ENCODE peak calls at places on chromosomes 16 and 17, in five cellular contexts. X is mesenchymal stem cell, A is Karpas-422, J is adrenal gland, M is thyroid gland. S is an unnamed sample.

GRCh38 chr16:86038923-86039310 is 140.0 kb downstream of the IRF8 start:
- DNase-seq in J (no peak), X (no peak), A (no peak), M (no peak), S (no peak)

GRCh38 chr17:48787850-48788249 is 29.2 kb downstream of the TTLL6 start:
- DNase-seq in A (peak; percentile 14), J (no peak), M (no peak), X (no peak), S (no peak)

GRCh38 chr17:7843536-7844291 is 9.7 kb downstream of the KDM6B start:
- DNase-seq in A (peak; percentile 96), X (peak; percentile 94), J (peak; percentile 82), M (peak; percentile 90), S (peak; percentile 87)

GRCh38 chr17:40311575-40311974 is 2.6 kb downstream of the RARA start:
- DNase-seq in M (peak; percentile 68), X (no peak), A (no peak), J (no peak), S (no peak)

GRCh38 chr16:87966685-87967185 is 15.5 kb downstream of the BANP start:
- DNase-seq in A (no peak), J (no peak), X (no peak), M (peak; percentile 73), S (peak; percentile 17)

GRCh38 chr16:160691-161190 is 5.0 kb upstream of the HBM start:
- DNase-seq in M (no peak), J (no peak), A (no peak), X (no peak), S (no peak)

GRCh38 chr17:69088643-69089200 is 28.0 kb upstream of the ABCA9 start:
- DNase-seq in J (no peak), A (no peak), X (no peak), M (no peak), S (no peak)

GRCh38 chr16:10309271-10309932 is 76.5 kb upstream of the ATF7IP2 start:
- DNase-seq in A (no peak), X (no peak), J (no peak), M (no peak), S (no peak)

GRCh38 chr17:81094744-81095607 is 60.0 kb downstream of the BAIAP2 start:
- DNase-seq in J (peak; percentile 92), M (peak; percentile 98), A (peak; percentile 58), X (peak; percentile 100), S (peak; percentile 85)
- H3K4me1 ChIP-seq in J (peaks cover 38% of the 10 kb centered on the region), M (peaks cover 48% of the 10 kb centered on the region), A (peaks cover 8% of the 10 kb centered on the region), X (peaks cover 70% of the 10 kb centered on the region), S (peaks cover 10% of the 10 kb centered on the region)

GRCh38 chr17:35539659-35540026 is 2.2 kb upstream of the SLFN12L start:
- DNase-seq in X (no peak), J (no peak), M (no peak), A (no peak), S (no peak)

GRCh38 chr17:35534694-35535093 is 2.8 kb downstream of the SLFN12L start:
- DNase-seq in M (no peak), A (no peak), X (no peak), J (no peak), S (no peak)

GRCh38 chr17:35537569-35538209 is at the start of gene SLFN12L:
- DNase-seq in M (no peak), J (no peak), A (no peak), X (peak; percentile 3), S (no peak)

GRCh38 chr17:35540589-35541404 is 3.3 kb upstream of the SLFN12L start:
- DNase-seq in J (peak; percentile 43), M (peak; percentile 15), X (peak; percentile 53), A (no peak), S (no peak)

GRCh38 chr17:35536664-35537160 is 766 bp downstream of the SLFN12L start:
- DNase-seq in J (no peak), X (no peak), A (no peak), M (no peak), S (no peak)
- H3K4me3 ChIP-seq in J (no peak overlapping the region), X (no peak overlapping the region), A (no peak overlapping the region), M (no peak overlapping the region), S (no peak overlapping the region)

DNA sequence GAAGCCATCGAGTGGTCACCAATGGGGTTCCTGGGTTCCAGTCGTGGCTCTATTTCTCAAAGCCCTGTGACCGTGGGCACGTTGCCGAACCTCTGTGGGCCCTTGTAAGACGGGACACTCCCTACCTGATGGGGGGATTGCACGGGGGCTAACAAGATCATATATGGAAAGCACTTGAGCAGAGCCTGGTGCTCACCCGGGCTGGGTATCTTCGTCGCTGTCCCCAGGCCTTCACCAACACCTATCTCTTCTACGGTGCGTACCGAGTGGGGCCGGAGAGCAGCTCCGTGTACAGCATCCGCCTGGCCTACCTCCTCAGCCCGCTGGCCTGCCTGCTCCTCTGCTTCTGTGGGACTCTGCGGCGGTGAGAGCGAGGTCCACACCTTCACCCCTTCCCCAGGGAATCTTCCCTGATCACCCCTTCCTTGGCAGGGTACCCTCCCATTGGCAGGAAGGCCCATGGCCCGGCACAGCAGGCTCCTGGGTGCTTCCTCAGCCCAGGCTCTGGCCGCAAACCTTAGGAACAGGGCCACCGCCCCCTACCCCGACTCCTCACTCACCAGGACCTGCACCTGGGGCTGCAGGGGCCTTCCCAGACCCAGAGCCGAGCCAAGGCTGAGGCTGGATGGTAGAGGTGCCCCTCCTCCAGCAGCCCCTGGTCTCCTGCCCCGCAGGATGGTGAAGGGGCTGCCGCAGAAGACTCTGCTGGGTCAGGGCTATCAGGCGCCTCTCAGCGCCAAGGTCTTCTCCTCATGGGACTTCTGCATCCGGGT is 2.8 kb downstream of the TMC8 start:
- DNase-seq in X (no peak), A (no peak), M (no peak), J (no peak), S (no peak)
- H3K4me1 ChIP-seq in X (peaks cover 32% of the 10 kb centered on the region), A (peaks cover 69% of the 10 kb centered on the region), M (peaks cover 39% of the 10 kb centered on the region), J (peaks cover 21% of the 10 kb centered on the region), S (no peaks in the 10 kb centered on the region)

GRCh38 chr17:17740627-17741237 is 59.5 kb downstream of the RAI1 start:
- DNase-seq in A (no peak), J (no peak), M (peak; percentile 33), X (no peak), S (peak; percentile 64)
- H3K4me3 ChIP-seq in A (no peak overlapping the region), J (no peak overlapping the region), M (no peak overlapping the region), X (no peak overlapping the region), S (peak overlapping the region; percentile 0)

GRCh38 chr16:12096162-12096781 is 119.7 kb downstream of the SNX29 start:
- DNase-seq in X (peak; percentile 55), A (no peak), M (no peak), J (no peak), S (no peak)
- H3K4me1 ChIP-seq in X (peaks cover 15% of the 10 kb centered on the region), A (no peaks in the 10 kb centered on the region), M (peaks cover 45% of the 10 kb centered on the region), J (peaks cover 32% of the 10 kb centered on the region), S (peaks cover 25% of the 10 kb centered on the region)

GRCh38 chr17:57443781-57444180 is 187.5 kb downstream of the MSI2 start:
- DNase-seq in J (no peak), M (no peak), A (no peak), X (no peak), S (no peak)
- H3K4me3 ChIP-seq in J (no peak overlapping the region), M (no peak overlapping the region), A (no peak overlapping the region), X (no peak overlapping the region), S (no peak overlapping the region)

GRCh38 chr16:2505695-2506094 is 8.1 kb upstream of the ATP6V0C start:
- DNase-seq in M (no peak), J (no peak), X (no peak), A (no peak), S (no peak)
- H3K4me1 ChIP-seq in M (peaks cover 22% of the 10 kb centered on the region), J (peaks cover 20% of the 10 kb centered on the region), X (peaks cover 29% of the 10 kb centered on the region), A (peaks cover 14% of the 10 kb centered on the region), S (peaks cover 5% of the 10 kb centered on the region)